ENCODE peak calls at places on chromosomes 2 and 18, in eight cellular contexts. Z is AG08396, Y is pulmonary artery endothelial cell, L is NCI-H1105 treated with DMSO at 0.1 percent for 48 hours, R is tibial artery, B is right cardiac atrium, S is AG04449, I is epithelial cell of proximal tubule. E is an unnamed sample.

GRCh38 chr2:135733045-135733444 is 8.6 kb upstream of the UBXN4 start:
- DNase-seq in Z (no peak), Y (no peak), L (no peak), R (no peak), B (no peak), S (no peak), I (no peak), E (no peak)

GRCh38 chr2:25453199-25453903 is 111.6 kb upstream of the DNMT3A start:
- DNase-seq in Z (no peak), Y (no peak), L (no peak), R (no peak), B (no peak), S (no peak), I (no peak), E (no peak)

GRCh38 chr18:23138470-23138869 is 3.2 kb downstream of the CABLES1 start:
- DNase-seq in Z (no peak), Y (no peak), L (peak), R (no peak), B (peak), S (no peak), I (no peak), E (no peak)

GRCh38 chr2:36967236-36967876 is 1.0 kb upstream of the STRN start:
- DNase-seq in Z (no peak), Y (no peak), L (peak), R (no peak), B (no peak), S (no peak), I (peak), E (no peak)

GRCh38 chr2:54771166-54771565 is 47.7 kb downstream of the EML6 start:
- DNase-seq in Z (no peak), Y (no peak), L (no peak), R (no peak), B (no peak), S (no peak), I (no peak), E (peak)

GRCh38 chr18:21450913-21451312 is 149.6 kb downstream of the ESCO1 start:
- DNase-seq in Z (no peak), Y (no peak), L (no peak), R (no peak), B (no peak), S (no peak), I (no peak), E (no peak)

GRCh38 chr18:72808688-72809087 is 59.1 kb downstream of the NETO1 start:
- DNase-seq in Z (no peak), Y (no peak), L (no peak), R (no peak), B (peak), S (no peak), I (no peak), E (no peak)

GRCh38 chr18:71707400-71707799 is 836.7 kb downstream of the CBLN2 start:
- DNase-seq in Z (no peak), Y (no peak), L (no peak), R (no peak), B (no peak), S (no peak), I (no peak), E (no peak)

E was measured in amniotic stem cell.